ENCODE peak calls at places on chromosomes 3 and 15, in five cellular contexts. R is stimulated activated CD4-positive, alpha-beta T cell treated with anti-CD3 and anti-CD28 coated beads, TNF-alpha, amount 100 ng/mL, for 1 hour; N is left cardiac atrium; I is CD8-positive, alpha-beta T cell; E is HTR-8/SVneo. M is an unnamed sample.

GRCh38 chr3:122795674-122795969 is 753 bp downstream of the SLC49A4 start:
- DNase-seq in R (no peak), N (no peak), I (no peak), E (no peak), M (no peak)

GRCh38 chr3:81744366-81744765 is 17.1 kb downstream of the GBE1 start:
- DNase-seq in R (no peak), N (no peak), I (no peak), E (no peak), M (peak; percentile 73)

GRCh38 chr3:105518806-105519418 is 152.2 kb downstream of the ALCAM start:
- DNase-seq in R (no peak), N (no peak), I (no peak), E (peak; percentile 45), M (peak; percentile 48)

GRCh38 chr3:194738254-194739093 is 52.8 kb downstream of the FAM43A start:
- DNase-seq in R (no peak), N (peak; percentile 72), I (no peak), E (no peak), M (no peak)

GRCh38 chr15:62853114-62853832 is 189.3 kb upstream of the TPM1 start:
- DNase-seq in R (no peak), N (no peak), I (no peak), E (no peak), M (no peak)

GRCh38 chr3:162932503-162932902 is 1435.9 kb downstream of the OTOL1 start:
- DNase-seq in R (no peak), N (no peak), I (no peak), E (no peak), M (no peak)

GRCh38 chr3:125129512-125129962 is 73.7 kb upstream of the HEG1 start:
- DNase-seq in R (no peak), N (peak; percentile 72), I (no peak), E (peak; percentile 90), M (peak; percentile 99)

GRCh38 chr15:47731230-47731629 is 13.9 kb downstream of the SEMA6D start:
- DNase-seq in R (no peak), N (no peak), I (no peak), E (no peak), M (no peak)

GRCh38 chr15:43748376-43748775 is 2.1 kb downstream of the PDIA3 start:
- DNase-seq in R (no peak), N (no peak), I (no peak), E (no peak), M (no peak)

GRCh38 chr3:134718736-134719135 is 67.9 kb upstream of the KY start:
- DNase-seq in R (no peak), N (no peak), I (no peak), E (no peak), M (no peak)

GRCh38 chr3:111434941-111435622 is 106.9 kb upstream of the CD96 start:
- DNase-seq in R (no peak), N (no peak), I (no peak), E (no peak), M (no peak)

GRCh38 chr15:35186346-35186745 is 101.3 kb upstream of the NANOGP8 start:
- DNase-seq in R (no peak), N (no peak), I (no peak), E (no peak), M (no peak)

GRCh38 chr15:25170113-25170731 is 215.4 kb downstream of the SNRPN start:
- DNase-seq in R (no peak), N (peak; percentile 9), I (no peak), E (no peak), M (no peak)

GRCh38 chr3:39287216-39287858 is 7.5 kb upstream of the CX3CR1 start:
- DNase-seq in R (no peak), N (no peak), I (no peak), E (no peak), M (no peak)

GRCh38 chr3:65596511-65597224 is 442.1 kb downstream of the MAGI1 start:
- DNase-seq in R (no peak), N (no peak), I (no peak), E (no peak), M (no peak)

GRCh38 chr3:90040554-90040953 is 933.1 kb downstream of the EPHA3 start:
- DNase-seq in R (no peak), N (no peak), I (no peak), E (no peak), M (no peak)